ENCODE peak calls at places on chromosomes 4 and X, in six cellular contexts. F is A549, Z is K562, B is SK-N-SH, R is HepG2, D is GM12878. J is an unnamed sample.

GRCh38 chrX:46559062-46559461 is 13.8 kb upstream of the ZNF674 start:
- DNase-seq in F (no peak), Z (no peak), B (no peak), R (no peak), D (no peak), J (no peak)

GRCh38 chr4:158667651-158668198 is 4.0 kb downstream of the C4orf46 start:
- DNase-seq in F (peak), Z (peak), B (peak), R (peak), D (no peak), J (peak)

GRCh38 chrX:50204364-50204899 is at the start of gene CCNB3:
- DNase-seq in F (peak), Z (peak), B (peak), R (peak), D (peak), J (peak)

GRCh38 chrX:11768039-11768438 is 10.0 kb downstream of the MSL3 start:
- DNase-seq in F (no peak), Z (no peak), B (no peak), R (no peak), D (no peak), J (no peak)

GRCh38 chrX:154596290-154596929 is 11.5 kb downstream of the CTAG1A start:
- DNase-seq in F (no peak), Z (no peak), B (no peak), R (no peak), D (no peak), J (peak)

GRCh38 chr4:74338792-74339333 is 26.1 kb upstream of the EREG start:
- DNase-seq in F (no peak), Z (no peak), B (no peak), R (no peak), D (no peak), J (peak)

GRCh38 chr4:135966936-135967335 is 1565.4 kb downstream of the PCDH18 start:
- DNase-seq in F (no peak), Z (no peak), B (no peak), R (no peak), D (no peak), J (no peak)

GRCh38 chr4:145868637-145869409 is 69.8 kb downstream of the ZNF827 start:
- DNase-seq in F (no peak), Z (no peak), B (no peak), R (no peak), D (no peak), J (peak)

GRCh38 chr4:17368408-17368807 is 143.5 kb downstream of the QDPR start:
- DNase-seq in F (no peak), Z (no peak), B (no peak), R (no peak), D (no peak), J (no peak)

GRCh38 chr4:108931926-108932325 is 169.1 kb upstream of the ETNPPL start:
- DNase-seq in F (no peak), Z (no peak), B (no peak), R (no peak), D (no peak), J (no peak)

GRCh38 chr4:48112017-48112667 is 21.9 kb downstream of the TXK start:
- DNase-seq in F (no peak), Z (no peak), B (no peak), R (no peak), D (no peak), J (peak)

GRCh38 chrX:119417842-119418241 is 18.7 kb downstream of the SLC25A43 start:
- DNase-seq in F (peak), Z (no peak), B (no peak), R (peak), D (no peak), J (no peak)

GRCh38 chr4:139450586-139450985 is 3.3 kb upstream of the RAB33B start:
- DNase-seq in F (no peak), Z (no peak), B (no peak), R (peak), D (no peak), J (no peak)

GRCh38 chr4:147108409-147108808 is 162.7 kb upstream of the TTC29 start:
- DNase-seq in F (no peak), Z (no peak), B (no peak), R (no peak), D (no peak), J (peak)

GRCh38 chrX:92209936-92210335 is 430.8 kb downstream of the PCDH11X start:
- DNase-seq in F (no peak), Z (no peak), B (no peak), R (no peak), D (no peak), J (no peak)

GRCh38 chr4:141731481-141731880 is 95.1 kb downstream of the IL15 start:
- DNase-seq in F (no peak), Z (no peak), B (no peak), R (no peak), D (no peak), J (peak)

GRCh38 chr4:133146574-133147198 is 2.4 kb upstream of the PCDH10 start:
- DNase-seq in F (peak), Z (peak), B (peak), R (peak), D (no peak), J (peak)

GRCh38 chr4:172599554-172599953 is 569.1 kb upstream of the GALNT7 start:
- DNase-seq in F (no peak), Z (no peak), B (no peak), R (no peak), D (no peak), J (no peak)

GRCh38 chrX:113828470-113828869 is 755.4 kb upstream of the HTR2C start:
- DNase-seq in F (no peak), Z (no peak), B (no peak), R (no peak), D (no peak), J (no peak)

GRCh38 chr4:85477538-85477937 is 2.6 kb downstream of the ARHGAP24 start:
- DNase-seq in F (peak), Z (no peak), B (no peak), R (no peak), D (no peak), J (no peak)

GRCh38 chrX:134459683-134460004 is 321 bp upstream of the HPRT1 start:
- DNase-seq in F (peak), Z (no peak), B (no peak), R (peak), D (no peak), J (no peak)

GRCh38 chr4:124727331-124727730 is 14.8 kb upstream of the ANKRD50 start:
- DNase-seq in F (no peak), Z (no peak), B (no peak), R (no peak), D (no peak), J (peak)

GRCh38 chr4:72338060-72338459 is 231.0 kb downstream of the ADAMTS3 start:
- DNase-seq in F (no peak), Z (no peak), B (no peak), R (no peak), D (no peak), J (no peak)

GRCh38 chr4:74623041-74623440 is 171.3 kb downstream of the BTC start:
- DNase-seq in F (peak), Z (peak), B (peak), R (peak), D (no peak), J (peak)

GRCh38 chr4:6984611-6985115 is 58.5 kb upstream of the TADA2B start:
- DNase-seq in F (no peak), Z (no peak), B (no peak), R (no peak), D (no peak), J (no peak)

GRCh38 chrX:23864719-23865349 is 42.9 kb downstream of the APOO start:
- DNase-seq in F (no peak), Z (no peak), B (no peak), R (no peak), D (no peak), J (no peak)

GRCh38 chrX:1466232-1466661 is 13.5 kb upstream of the ASMTL start:
- DNase-seq in F (no peak), Z (no peak), B (no peak), R (no peak), D (no peak), J (no peak)

GRCh38 chrX:132615396-132616131 is 126.7 kb upstream of the MBNL3 start:
- DNase-seq in F (peak), Z (peak), B (no peak), R (peak), D (no peak), J (peak)

GRCh38 chr4:83890231-83890630 is 354.3 kb downstream of the GPAT3 start:
- DNase-seq in F (peak), Z (no peak), B (no peak), R (no peak), D (no peak), J (peak)

GRCh38 chr4:121860121-121860520 is 10.2 kb downstream of the BBS7 start:
- DNase-seq in F (no peak), Z (no peak), B (no peak), R (no peak), D (no peak), J (peak)

GRCh38 chr4:188439641-188440311 is 300.5 kb downstream of the TRIML1 start:
- DNase-seq in F (peak), Z (no peak), B (peak), R (no peak), D (no peak), J (peak)

GRCh38 chrX:24081661-24082154 is 27.0 kb downstream of the EIF2S3 start:
- DNase-seq in F (peak), Z (no peak), B (peak), R (peak), D (no peak), J (peak)

GRCh38 chr4:86909945-86910344 is 17.7 kb upstream of the C4orf36 start:
- DNase-seq in F (no peak), Z (no peak), B (no peak), R (no peak), D (no peak), J (no peak)

GRCh38 chr4:60737858-60738257 is 462.3 kb upstream of the ADGRL3 start:
- DNase-seq in F (no peak), Z (no peak), B (no peak), R (no peak), D (no peak), J (peak)

GRCh38 chr4:66855956-66856355 is 689.3 kb downstream of the CENPC start:
- DNase-seq in F (no peak), Z (no peak), B (no peak), R (no peak), D (no peak), J (no peak)

GRCh38 chr4:24999392-25000104 is 31.2 kb downstream of the LGI2 start:
- DNase-seq in F (no peak), Z (no peak), B (no peak), R (no peak), D (no peak), J (no peak)

GRCh38 chr4:30720021-30720655 is at the start of gene PCDH7:
- DNase-seq in F (peak), Z (no peak), B (peak), R (no peak), D (no peak), J (peak)

GRCh38 chrX:96590403-96590802 is 94.2 kb upstream of the DIAPH2 start:
- DNase-seq in F (no peak), Z (no peak), B (no peak), R (no peak), D (no peak), J (no peak)

GRCh38 chr4:82284475-82284857 is 89.3 kb downstream of the HNRNPD start:
- DNase-seq in F (no peak), Z (no peak), B (no peak), R (no peak), D (no peak), J (no peak)

GRCh38 chr4:80731436-80731835 is 299.1 kb upstream of the BMP3 start:
- DNase-seq in F (no peak), Z (no peak), B (no peak), R (no peak), D (no peak), J (no peak)
- TF ChIP-seq SMC3 in F (no peak), Z (no peak), B (no peak), R (no peak), D (no peak), J (no peak)

DNA sequence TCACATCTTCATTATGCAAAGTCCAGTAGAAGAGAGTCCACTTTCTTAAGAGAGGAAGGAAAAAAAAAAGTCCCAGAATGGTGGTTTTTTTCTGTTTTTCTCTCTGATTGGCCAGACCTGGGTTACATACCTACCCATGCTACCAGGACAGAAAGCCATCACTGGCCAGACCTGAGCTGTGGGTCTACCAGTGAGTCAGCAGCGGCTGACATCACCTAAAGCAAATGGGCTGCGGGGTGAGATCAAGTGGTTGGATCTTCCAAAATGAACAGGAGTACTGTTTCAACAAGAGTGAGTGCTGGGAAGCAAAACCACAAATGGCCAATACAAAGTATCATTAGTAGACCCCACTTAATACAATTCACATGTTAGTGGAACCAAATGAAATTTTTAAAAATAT is 1.6 kb upstream of the NDST3 start:
- DNase-seq in F (peak), Z (no peak), B (peak), R (no peak), D (no peak), J (peak)
- TF ChIP-seq SMC3 in F (no peak), Z (no peak), B (no peak), R (no peak), D (no peak), J (no peak)

GRCh38 chr4:81162752-81163458 is 52.1 kb downstream of the PRKG2 start:
- DNase-seq in F (no peak), Z (no peak), B (no peak), R (no peak), D (no peak), J (no peak)
- TF ChIP-seq SMC3 in F (no peak), Z (no peak), B (no peak), R (no peak), D (no peak), J (no peak)

GRCh38 chr4:127993150-127993549 is 27.9 kb downstream of the ABHD18 start:
- DNase-seq in F (no peak), Z (no peak), B (no peak), R (no peak), D (no peak), J (no peak)

GRCh38 chr4:127995776-127996175 is 30.6 kb downstream of the ABHD18 start:
- DNase-seq in F (peak), Z (no peak), B (no peak), R (no peak), D (no peak), J (peak)

DNA sequence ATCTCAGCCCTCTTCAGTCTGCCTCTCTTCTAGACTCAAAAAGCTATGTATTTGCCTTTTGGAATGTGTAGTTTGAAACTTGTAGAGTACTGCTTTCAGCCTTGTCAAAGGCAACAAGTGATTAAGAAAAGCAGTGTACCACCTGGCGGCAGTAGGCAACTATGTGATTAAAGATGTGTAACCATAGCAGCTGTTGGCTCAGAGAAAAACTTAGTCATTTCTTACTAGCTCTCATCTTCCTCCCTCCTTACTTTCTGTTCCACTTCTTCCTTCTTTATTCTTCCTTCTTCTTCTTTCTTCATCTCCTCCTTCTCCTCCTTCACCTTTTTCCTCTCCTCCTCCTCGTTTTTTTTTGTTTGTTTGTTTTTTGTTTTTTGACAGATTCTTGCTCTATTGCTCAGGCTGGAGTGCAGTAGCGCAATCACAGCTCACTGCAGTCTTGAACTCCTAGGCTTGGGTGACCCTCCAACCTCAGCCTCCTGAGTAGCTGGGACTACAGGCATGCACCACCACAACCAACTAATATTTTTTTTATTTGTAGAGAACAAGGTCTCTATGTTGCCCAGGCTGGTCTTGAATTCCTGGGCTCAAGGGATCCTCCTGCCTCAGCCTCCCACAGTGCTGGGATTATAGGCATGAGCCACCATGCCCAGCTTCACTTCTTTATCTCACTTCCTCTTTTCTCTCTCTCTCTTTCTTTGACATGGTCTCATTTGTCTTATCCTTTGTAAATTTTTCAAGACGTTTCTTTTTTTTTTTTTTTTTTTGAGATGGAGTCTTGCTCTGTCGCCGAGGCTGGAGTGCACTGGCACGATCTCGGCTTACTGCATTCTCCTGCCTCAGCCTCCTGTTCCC is 32.6 kb downstream of the ABHD18 start:
- DNase-seq in F (peak), Z (no peak), B (no peak), R (no peak), D (peak), J (peak)
- TF ChIP-seq SMC3 in F (peak), Z (no peak), B (no peak), R (no peak), D (peak), J (no peak)

GRCh38 chrX:68789966-68790365 is 38.9 kb upstream of the EFNB1 start:
- DNase-seq in F (no peak), Z (no peak), B (no peak), R (no peak), D (no peak), J (no peak)

GRCh38 chrX:68792083-68792482 is 36.7 kb upstream of the EFNB1 start:
- DNase-seq in F (no peak), Z (no peak), B (no peak), R (no peak), D (no peak), J (no peak)

GRCh38 chrX:68794486-68794885 is 34.3 kb upstream of the EFNB1 start:
- DNase-seq in F (no peak), Z (no peak), B (no peak), R (peak), D (no peak), J (no peak)

GRCh38 chrX:68795741-68796140 is 33.1 kb upstream of the EFNB1 start:
- DNase-seq in F (no peak), Z (no peak), B (no peak), R (no peak), D (no peak), J (no peak)
- TF ChIP-seq SMC3 in F (no peak), Z (no peak), B (no peak), R (no peak), D (no peak), J (no peak)

DNA sequence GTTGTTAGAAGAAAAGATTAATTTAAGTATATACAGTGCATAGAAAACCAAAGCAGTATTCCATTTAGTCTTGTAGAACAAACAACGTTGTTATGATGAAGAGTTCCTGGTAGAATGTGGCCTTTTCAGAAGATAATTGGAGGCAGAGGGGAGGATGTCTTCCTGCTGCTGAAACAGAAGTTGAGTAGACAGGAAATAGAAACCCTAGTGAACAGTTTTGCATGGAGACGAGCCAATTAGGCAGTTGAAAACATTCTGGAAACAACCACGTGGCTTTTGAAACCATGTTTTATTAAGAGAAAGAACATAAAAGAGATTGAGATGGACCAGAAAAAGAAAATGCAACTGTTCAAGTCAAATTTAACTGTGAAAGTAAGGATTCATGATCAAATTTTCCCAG is 325.2 kb downstream of the CAMK2D start:
- DNase-seq in F (no peak), Z (no peak), B (no peak), R (no peak), D (no peak), J (peak)
- TF ChIP-seq SMC3 in F (no peak), Z (no peak), B (no peak), R (no peak), D (no peak), J (no peak)

GRCh38 chrX:150968862-150969720 is 14.0 kb upstream of the HMGB3 start:
- DNase-seq in F (no peak), Z (no peak), B (no peak), R (no peak), D (no peak), J (no peak)

GRCh38 chrX:150966742-150967141 is 16.4 kb upstream of the HMGB3 start:
- DNase-seq in F (no peak), Z (no peak), B (no peak), R (no peak), D (no peak), J (no peak)

GRCh38 chrX:150966235-150966634 is 16.9 kb upstream of the HMGB3 start:
- DNase-seq in F (no peak), Z (no peak), B (no peak), R (no peak), D (no peak), J (no peak)

GRCh38 chrX:150972450-150972849 is 10.7 kb upstream of the HMGB3 start:
- DNase-seq in F (no peak), Z (no peak), B (no peak), R (no peak), D (no peak), J (no peak)

DNA sequence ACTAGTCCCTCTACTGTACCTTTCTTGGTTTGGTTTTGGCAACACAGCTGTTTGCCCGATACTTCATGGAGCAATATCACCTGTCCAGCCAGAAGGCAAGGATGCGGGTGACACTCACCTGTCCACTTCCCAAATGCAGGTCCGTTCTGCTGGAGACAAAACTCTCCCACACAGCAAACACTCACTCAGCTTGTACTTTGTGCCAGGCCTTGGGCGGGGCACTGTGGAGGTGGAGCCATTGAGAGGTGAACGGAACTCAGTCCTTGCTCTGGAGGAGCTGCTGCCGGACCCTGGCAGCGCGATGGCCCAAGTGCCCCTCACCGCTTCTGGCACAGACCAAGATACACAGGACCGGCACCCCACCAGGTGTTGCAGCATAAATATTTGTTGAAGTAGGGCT is 15.3 kb upstream of the HMGB3 start:
- DNase-seq in F (no peak), Z (no peak), B (no peak), R (peak), D (no peak), J (no peak)
- TF ChIP-seq SMC3 in F (no peak), Z (no peak), B (no peak), R (no peak), D (no peak), J (no peak)

J was measured in IMR-90.